ENCODE peak calls at places on chromosomes 13 and 19, in six cellular contexts. A, R, S, G, N and B are unnamed samples.

GRCh38 chr19:47228168-47228936 is 2.6 kb downstream of the BBC3 start:
- DNase-seq in G (peak; percentile 93), S (peak; percentile 84), N (peak; percentile 65), A (peak; percentile 49), R (peak; percentile 76), B (peak; percentile 55)

GRCh38 chr13:113970810-113971470 is 2.9 kb downstream of the C13orf46 start:
- DNase-seq in N (peak; percentile 49), R (peak; percentile 69), S (peak; percentile 64), A (peak; percentile 95), G (peak; percentile 87), B (peak; percentile 73)

GRCh38 chr19:50778906-50779430 is 8.7 kb downstream of the GPR32 start:
- DNase-seq in A (no peak), R (no peak), S (no peak), N (no peak), G (no peak), B (no peak)

GRCh38 chr13:109157275-109157674 is 527.9 kb downstream of the MYO16 start:
- DNase-seq in R (no peak), G (no peak), N (no peak), S (no peak), A (no peak), B (no peak)

GRCh38 chr13:57624565-57625435 is 6.7 kb upstream of the PCDH17 start:
- DNase-seq in N (no peak), A (peak; percentile 67), G (no peak), R (no peak), S (no peak), B (no peak)

GRCh38 chr13:98890920-98891319 is 86.9 kb downstream of the DOCK9 start:
- DNase-seq in S (no peak), A (no peak), G (no peak), R (no peak), N (no peak), B (no peak)

GRCh38 chr13:52615817-52616216 is 26.4 kb upstream of the HNRNPA1L2 start:
- DNase-seq in A (no peak), N (no peak), R (no peak), G (no peak), S (no peak), B (no peak)

GRCh38 chr19:56101746-56102535 is 19.2 kb downstream of the ZNF787 start:
- DNase-seq in G (no peak), R (no peak), A (no peak), S (no peak), N (no peak), B (no peak)

GRCh38 chr13:110560606-110561334 is 752 bp downstream of the RAB20 start:
- DNase-seq in R (no peak), S (no peak), G (no peak), A (peak; percentile 78), N (peak; percentile 33), B (peak; percentile 51)

GRCh38 chr13:36673352-36673751 is 468 bp upstream of the SERTM1 start:
- DNase-seq in N (no peak), G (no peak), A (no peak), R (no peak), S (no peak), B (no peak)

GRCh38 chr19:47389150-47389556 is 30.2 kb downstream of the MEIS3 start:
- DNase-seq in N (no peak), G (no peak), A (peak; percentile 61), S (no peak), R (no peak), B (no peak)

GRCh38 chr13:31038834-31039552 is 106.5 kb downstream of the TEX26 start:
- DNase-seq in A (no peak), S (no peak), G (peak; percentile 58), N (no peak), R (no peak), B (no peak)

GRCh38 chr19:57560049-57560491 is 407 bp upstream of the ZNF550 start:
- DNase-seq in G (no peak), N (peak; percentile 13), A (no peak), S (peak; percentile 59), R (peak; percentile 14), B (peak; percentile 64)

GRCh38 chr19:29484876-29485275 is 40.9 kb upstream of the VSTM2B start:
- DNase-seq in S (no peak), A (no peak), R (no peak), G (no peak), N (no peak), B (no peak)

GRCh38 chr13:112729408-112729807 is 39.6 kb downstream of the ATP11A start:
- DNase-seq in R (peak; percentile 81), S (peak; percentile 46), G (no peak), A (no peak), N (no peak), B (peak; percentile 71)

GRCh38 chr19:49430678-49431329 is 5.6 kb downstream of the GFY start:
- DNase-seq in N (no peak), A (no peak), S (no peak), R (no peak), G (no peak), B (no peak)

GRCh38 chr19:18520848-18521691 is 800 bp downstream of the ELL start:
- DNase-seq in S (peak; percentile 84), R (peak; percentile 40), N (peak; percentile 45), G (no peak), A (peak; percentile 47), B (peak; percentile 41)
- TF ChIP-seq CTCF in S (no peak), R (no peak), N (no peak), G (no peak), A (no peak), B (no peak)

GRCh38 chr19:42270346-42271044 is 1.4 kb downstream of the CIC start:
- DNase-seq in R (peak; percentile 78), N (peak; percentile 53), G (no peak), A (peak; percentile 69), S (peak; percentile 86), B (no peak)
- TF ChIP-seq POLR2A in R (peak; percentile 65), N (no peak), G (no peak), A (peak; percentile 59), S (no peak), B (no peak)

GRCh38 chr19:33773704-33774624 is 22.7 kb upstream of the KCTD15 start:
- DNase-seq in A (no peak), R (no peak), N (no peak), G (no peak), S (no peak), B (no peak)
- TF ChIP-seq CTCF in A (no peak), R (no peak), N (no peak), G (no peak), S (no peak), B (no peak)

GRCh38 chr19:17226002-17226933 is at the start of gene OCEL1:
- DNase-seq in S (peak; percentile 99), N (peak; percentile 99), A (peak; percentile 100), G (peak; percentile 100), R (peak; percentile 99), B (peak; percentile 99)
- TF ChIP-seq POLR2A in S (no peak), N (peak; percentile 70), A (peak; percentile 82), G (no peak), R (peak; percentile 90), B (peak; percentile 91)

GRCh38 chr13:77815330-77815729 is 103.3 kb downstream of the EDNRB start:
- DNase-seq in A (no peak), S (no peak), G (no peak), R (no peak), N (no peak), B (no peak)

GRCh38 chr13:77810891-77811290 is 107.7 kb downstream of the EDNRB start:
- DNase-seq in A (no peak), N (no peak), R (no peak), G (no peak), S (no peak), B (no peak)

GRCh38 chr13:77811981-77812380 is 106.7 kb downstream of the EDNRB start:
- DNase-seq in N (no peak), S (no peak), A (no peak), R (no peak), G (no peak), B (no peak)

GRCh38 chr13:77810430-77810829 is 108.2 kb downstream of the EDNRB start:
- DNase-seq in A (no peak), N (no peak), R (no peak), S (no peak), G (no peak), B (no peak)
- TF ChIP-seq CTCF in A (peak; percentile 29), N (no peak), R (peak; percentile 24), S (no peak), G (no peak), B (peak; percentile 32)

DNA sequence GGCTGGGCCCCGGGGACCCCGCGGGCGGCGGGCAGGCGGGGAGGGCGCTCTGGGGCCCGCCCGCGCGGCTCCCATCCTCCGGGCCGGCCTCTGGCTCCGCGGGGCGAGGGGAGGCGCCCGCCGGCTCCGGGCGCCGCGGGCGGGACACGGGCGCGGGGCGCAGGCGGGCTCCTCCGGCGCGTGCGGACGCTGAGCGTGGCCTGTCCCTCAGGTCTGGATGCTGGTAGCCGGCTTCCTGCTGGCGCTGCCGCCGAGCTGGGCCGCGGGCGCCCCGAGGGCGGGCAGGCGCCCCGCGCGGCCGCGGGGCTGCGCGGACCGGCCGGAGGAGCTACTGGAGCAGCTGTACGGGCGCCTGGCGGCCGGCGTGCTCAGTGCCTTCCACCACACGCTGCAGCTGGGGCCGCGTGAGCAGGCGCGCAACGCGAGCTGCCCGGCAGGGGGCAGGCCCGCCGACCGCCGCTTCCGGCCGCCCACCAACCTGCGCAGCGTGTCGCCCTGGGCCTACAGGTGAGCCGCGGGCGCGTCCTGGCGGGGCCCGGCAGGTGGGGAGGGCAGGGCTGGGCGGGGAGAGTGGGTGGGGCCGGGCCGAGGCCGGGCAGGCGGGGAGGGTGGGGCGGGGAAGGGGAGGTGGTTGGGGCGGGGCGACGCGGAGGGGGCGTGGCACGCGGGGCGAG is 423 bp downstream of the IL17D start:
- DNase-seq in A (peak; percentile 91), R (peak; percentile 65), S (no peak), N (peak; percentile 53), G (peak; percentile 92), B (peak; percentile 87)
- TF ChIP-seq POLR2A in A (peak; percentile 43), R (peak; percentile 68), S (no peak), N (no peak), G (no peak), B (no peak)

GRCh38 chr19:5447700-5448311 is 7.4 kb upstream of the ZNRF4 start:
- DNase-seq in G (no peak), N (no peak), S (no peak), R (no peak), A (no peak), B (no peak)
- TF ChIP-seq CTCF in G (no peak), N (no peak), S (no peak), R (no peak), A (no peak), B (no peak)

GRCh38 chr19:19488875-19489690 is 26.3 kb downstream of the TSSK6 start:
- DNase-seq in A (peak; percentile 89), G (peak; percentile 96), N (peak; percentile 76), S (peak; percentile 90), R (peak; percentile 69), B (peak; percentile 77)
- TF ChIP-seq POLR2A in A (peak; percentile 23), G (no peak), N (no peak), S (no peak), R (no peak), B (no peak)